ENCODE peak calls at places on chromosome 1, in nine cellular contexts. G is CD4-positive, alpha-beta T cell; N is Calu3; J is body of pancreas; T is neural progenitor cell; Q is glutamatergic neuron; E is keratinocyte; X is nephron progenitor cell; I is H9. Y is an unnamed sample.

GRCh38 chr1:235060607-235061470 is 67.8 kb downstream of the TOMM20 start:
- DNase-seq in E (no peak), X (no peak), J (peak; percentile 67), G (no peak), N (peak; percentile 74), T (peak; percentile 68), I (peak; percentile 52), Q (no peak), Y (no peak)

GRCh38 chr1:23178931-23179330 is 10.3 kb upstream of the LUZP1 start:
- DNase-seq in I (no peak), T (peak; percentile 18), N (no peak), Q (no peak), X (no peak), J (no peak), E (no peak), G (no peak), Y (no peak)

GRCh38 chr1:20601123-20601825 is 12.4 kb downstream of the CDA start:
- DNase-seq in Q (no peak), I (no peak), E (no peak), J (no peak), N (no peak), X (no peak), T (no peak), G (no peak), Y (no peak)

GRCh38 chr1:234775477-234776246 is 165.7 kb upstream of the IRF2BP2 start:
- DNase-seq in N (no peak), J (no peak), G (no peak), Q (no peak), T (no peak), E (no peak), I (no peak), X (no peak), Y (no peak)

GRCh38 chr1:231420299-231420958 is 1.7 kb downstream of the EGLN1 start:
- DNase-seq in J (no peak), G (no peak), T (peak; percentile 27), Q (no peak), N (no peak), E (no peak), I (no peak), X (no peak), Y (no peak)

GRCh38 chr1:231242516-231243198 is 1.6 kb downstream of the GNPAT start:
- DNase-seq in J (no peak), I (no peak), E (no peak), N (no peak), T (no peak), G (no peak), X (no peak), Q (no peak), Y (no peak)

GRCh38 chr1:10634075-10634427 is 159.3 kb downstream of the PEX14 start:
- DNase-seq in N (no peak), X (no peak), G (no peak), E (no peak), J (no peak), Q (no peak), I (no peak), T (no peak), Y (no peak)

GRCh38 chr1:60281360-60281932 is 207.9 kb upstream of the C1orf87 start:
- DNase-seq in J (peak; percentile 70), E (no peak), T (peak; percentile 86), X (peak; percentile 59), Q (peak; percentile 75), I (peak; percentile 82), N (peak; percentile 66), G (no peak), Y (peak; percentile 24)

GRCh38 chr1:84632975-84633427 is 57.3 kb downstream of the SSX2IP start:
- DNase-seq in G (no peak), N (peak; percentile 30), I (no peak), E (no peak), J (no peak), X (no peak), T (no peak), Q (no peak), Y (no peak)

GRCh38 chr1:154730986-154731489 is 123.1 kb upstream of the ADAR start:
- DNase-seq in X (no peak), I (no peak), Q (no peak), E (no peak), T (no peak), G (no peak), J (no peak), N (no peak), Y (no peak)

GRCh38 chr1:229552732-229553131 is 5.8 kb downstream of the ABCB10 start:
- DNase-seq in G (no peak), I (no peak), Q (no peak), T (no peak), J (no peak), N (no peak), E (no peak), X (no peak), Y (no peak)

GRCh38 chr1:167207940-167208623 is 12.6 kb upstream of the POU2F1 start:
- DNase-seq in E (no peak), G (no peak), J (no peak), Q (no peak), X (no peak), I (no peak), T (no peak), N (no peak), Y (no peak)

GRCh38 chr1:77639056-77639455 is 43.4 kb downstream of the ZZZ3 start:
- DNase-seq in G (no peak), T (no peak), X (no peak), Q (no peak), I (no peak), J (no peak), E (peak; percentile 40), N (no peak), Y (no peak)

GRCh38 chr1:180567664-180568063 is 8.9 kb downstream of the OVAAL start:
- DNase-seq in T (no peak), X (no peak), I (no peak), N (no peak), J (no peak), Q (no peak), E (no peak), G (no peak), Y (no peak)

GRCh38 chr1:180563013-180563827 is 4.5 kb downstream of the OVAAL start:
- DNase-seq in T (no peak), E (no peak), X (no peak), I (no peak), G (no peak), Q (no peak), J (no peak), N (peak; percentile 15), Y (no peak)

GRCh38 chr1:180566048-180566447 is 7.3 kb downstream of the OVAAL start:
- DNase-seq in E (no peak), G (no peak), I (no peak), T (peak; percentile 18), N (no peak), Q (no peak), J (no peak), X (no peak), Y (no peak)

GRCh38 chr1:180566495-180566894 is 7.7 kb downstream of the OVAAL start:
- DNase-seq in X (no peak), N (no peak), J (no peak), I (no peak), G (no peak), Q (no peak), E (no peak), T (no peak), Y (no peak)

DNA sequence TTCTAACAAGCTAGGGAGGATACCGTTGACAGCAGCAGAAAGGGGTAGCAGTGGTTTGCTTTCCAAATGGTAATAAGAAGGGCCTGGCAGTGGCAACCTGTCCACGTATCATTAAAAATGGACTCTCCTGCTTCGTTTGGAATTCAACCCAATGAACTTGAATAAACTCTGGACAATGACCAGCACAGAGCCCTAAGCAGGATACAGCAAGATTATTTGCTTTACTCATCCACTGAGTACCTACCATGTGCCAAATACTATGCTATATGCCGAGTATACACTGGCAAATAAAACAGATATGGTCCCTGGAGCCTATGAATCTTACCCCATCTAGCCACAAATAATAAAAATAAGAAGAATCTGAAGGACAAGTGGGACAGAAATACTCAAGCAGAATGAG is 6.7 kb downstream of the OVAAL start:
- DNase-seq in E (no peak), T (no peak), Q (no peak), N (no peak), I (no peak), G (no peak), J (no peak), X (no peak), Y (no peak)
- TF ChIP-seq CTCF in E (no peak), T (no peak), Q (no peak), N (no peak), I (no peak), G (no peak), J (no peak), X (no peak), Y (no peak)

DNA sequence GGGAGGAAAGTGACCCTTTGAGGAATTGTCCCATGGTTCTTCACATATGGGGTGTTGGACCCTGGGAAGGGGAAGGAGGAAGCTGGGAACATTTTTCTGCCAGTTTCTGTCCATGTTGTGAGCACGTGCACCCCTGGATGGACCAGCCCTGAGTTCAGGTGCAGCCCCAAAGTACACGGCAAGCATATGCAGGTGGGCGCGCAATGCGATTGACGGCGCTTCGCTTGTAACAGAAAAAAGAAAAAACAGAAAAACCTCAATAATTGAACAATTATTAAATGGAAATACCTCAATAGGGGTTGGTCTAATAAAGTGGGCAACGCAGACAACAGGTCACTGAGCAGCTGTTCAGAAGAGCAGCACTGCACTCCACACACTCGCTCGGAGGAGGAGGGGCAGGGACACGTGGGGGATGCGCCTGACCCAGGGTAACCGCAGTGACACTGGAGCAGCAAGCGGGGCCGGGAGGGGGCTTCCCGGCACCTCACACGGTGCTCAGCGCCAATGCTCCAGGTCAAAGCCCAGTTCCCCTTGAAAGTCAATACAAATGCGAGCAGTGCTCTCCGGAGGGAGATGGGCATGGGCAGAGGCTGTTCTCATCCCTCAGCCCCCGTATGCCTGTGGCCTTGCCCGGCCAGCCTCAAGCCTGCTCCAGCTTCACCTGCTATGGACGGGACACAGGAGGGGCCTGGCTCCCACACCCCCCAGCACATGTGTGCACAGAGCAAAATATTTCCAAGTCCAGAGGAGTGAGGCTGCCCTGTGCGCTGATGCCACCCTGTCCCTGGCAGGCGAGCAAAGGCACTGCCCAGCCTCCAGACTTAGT is 6.6 kb upstream of the ACTRT2 start:
- DNase-seq in T (no peak), I (no peak), X (no peak), J (no peak), N (no peak), E (no peak), Q (no peak), G (no peak), Y (no peak)
- TF ChIP-seq CTCF in T (no peak), I (no peak), X (no peak), J (no peak), N (no peak), E (no peak), Q (no peak), G (no peak), Y (no peak)

DNA sequence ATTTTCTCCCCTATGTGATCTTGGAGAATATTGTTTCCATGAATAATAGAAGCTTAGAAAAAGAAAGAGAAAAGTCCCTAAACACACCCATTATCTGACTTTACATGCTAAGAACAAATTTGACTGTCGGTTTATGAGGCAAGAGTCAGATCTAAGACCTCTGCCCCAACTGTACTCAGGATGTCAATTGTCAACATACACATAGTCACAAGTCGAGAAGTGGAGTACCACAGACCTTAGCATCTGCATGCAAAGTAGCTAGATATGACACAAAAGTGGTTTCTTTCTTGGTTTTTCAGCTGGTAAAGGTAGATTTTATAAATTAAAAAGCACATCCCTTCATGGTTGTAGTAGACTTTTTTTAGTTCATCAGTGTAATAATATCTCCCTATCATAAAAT is 97.2 kb upstream of the DPYD start:
- DNase-seq in E (no peak), Q (no peak), N (no peak), J (no peak), I (no peak), T (no peak), X (no peak), G (no peak), Y (no peak)
- TF ChIP-seq CTCF in E (no peak), Q (no peak), N (no peak), J (no peak), I (no peak), T (no peak), X (no peak), G (no peak), Y (no peak)

GRCh38 chr1:239802275-239802674 is 289.4 kb upstream of the FMN2 start:
- DNase-seq in N (no peak), E (no peak), I (no peak), J (no peak), G (no peak), T (no peak), Q (no peak), X (no peak), Y (no peak)
- TF ChIP-seq CTCF in N (no peak), E (no peak), I (peak; percentile 34), J (no peak), G (peak; percentile 31), T (peak; percentile 15), Q (no peak), X (no peak), Y (no peak)

Y was measured in omental fat pad.